ENCODE peak calls at places on chromosome 6, in five cellular contexts. F, B, S, M and C are unnamed samples.

GRCh38 chr6:83998021-83998584 is 35.5 kb upstream of the MRAP2 start:
- DNase-seq in F (no peak), B (no peak), S (no peak), M (no peak), C (no peak)

GRCh38 chr6:56361812-56362211 is 114.4 kb upstream of the COL21A1 start:
- DNase-seq in F (no peak), B (no peak), S (no peak), M (no peak), C (no peak)

GRCh38 chr6:84059082-84059481 is 25.5 kb downstream of the MRAP2 start:
- DNase-seq in F (no peak), B (no peak), S (no peak), M (no peak), C (no peak)

GRCh38 chr6:30759575-30760239 is 15.4 kb upstream of the IER3 start:
- DNase-seq in F (no peak), B (peak), S (no peak), M (no peak), C (no peak)

GRCh38 chr6:36962874-36963273 is 8.3 kb downstream of the PI16 start:
- DNase-seq in F (peak), B (no peak), S (peak), M (peak), C (peak)

GRCh38 chr6:144219056-144219685 is 66.0 kb upstream of the UTRN start:
- DNase-seq in F (no peak), B (peak), S (no peak), M (no peak), C (no peak)

GRCh38 chr6:125491860-125492617 is 190.3 kb upstream of the HDDC2 start:
- DNase-seq in F (no peak), B (no peak), S (no peak), M (no peak), C (no peak)

GRCh38 chr6:5215799-5216198 is 45.0 kb downstream of the LYRM4 start:
- DNase-seq in F (no peak), B (no peak), S (no peak), M (no peak), C (no peak)

GRCh38 chr6:108020438-108021116 is 54.0 kb downstream of the OSTM1 start:
- DNase-seq in F (no peak), B (no peak), S (no peak), M (no peak), C (no peak)

GRCh38 chr6:112660626-112661025 is 313.5 kb downstream of the RFPL4B start:
- DNase-seq in F (no peak), B (no peak), S (no peak), M (no peak), C (no peak)

GRCh38 chr6:15479761-15480160 is 183.1 kb downstream of the DTNBP1 start:
- DNase-seq in F (no peak), B (no peak), S (no peak), M (no peak), C (no peak)

GRCh38 chr6:15480546-15480945 is 182.3 kb downstream of the DTNBP1 start:
- DNase-seq in F (no peak), B (no peak), S (no peak), M (no peak), C (no peak)

GRCh38 chr6:15483060-15483459 is 179.8 kb downstream of the DTNBP1 start:
- DNase-seq in F (no peak), B (peak), S (no peak), M (no peak), C (no peak)

GRCh38 chr6:15481892-15482291 is 180.9 kb downstream of the DTNBP1 start:
- DNase-seq in F (no peak), B (no peak), S (no peak), M (no peak), C (no peak)

DNA sequence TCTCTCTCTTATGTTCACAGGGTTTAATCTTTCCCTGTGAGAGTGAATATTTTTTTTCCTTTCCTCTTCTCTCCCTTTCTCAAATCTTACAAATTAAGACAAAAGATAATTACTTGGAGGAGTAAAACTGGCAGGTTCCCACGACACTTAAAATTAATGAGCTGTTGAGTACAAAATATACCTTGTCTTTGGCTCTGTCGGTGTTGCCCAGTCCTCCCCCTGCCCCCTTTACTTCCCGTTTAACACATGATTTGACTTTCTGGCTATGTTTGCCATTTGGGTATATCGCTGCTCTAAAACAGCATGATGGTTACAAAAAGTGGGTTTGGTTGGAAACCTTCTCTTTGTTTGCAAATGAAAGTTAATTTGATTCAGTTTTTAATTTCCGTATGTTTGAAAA is 181.4 kb downstream of the DTNBP1 start:
- DNase-seq in F (no peak), B (no peak), S (no peak), M (no peak), C (no peak)
- H3K27ac ChIP-seq in F (no peak), B (no peak), S (no peak), M (no peak), C (no peak)

DNA sequence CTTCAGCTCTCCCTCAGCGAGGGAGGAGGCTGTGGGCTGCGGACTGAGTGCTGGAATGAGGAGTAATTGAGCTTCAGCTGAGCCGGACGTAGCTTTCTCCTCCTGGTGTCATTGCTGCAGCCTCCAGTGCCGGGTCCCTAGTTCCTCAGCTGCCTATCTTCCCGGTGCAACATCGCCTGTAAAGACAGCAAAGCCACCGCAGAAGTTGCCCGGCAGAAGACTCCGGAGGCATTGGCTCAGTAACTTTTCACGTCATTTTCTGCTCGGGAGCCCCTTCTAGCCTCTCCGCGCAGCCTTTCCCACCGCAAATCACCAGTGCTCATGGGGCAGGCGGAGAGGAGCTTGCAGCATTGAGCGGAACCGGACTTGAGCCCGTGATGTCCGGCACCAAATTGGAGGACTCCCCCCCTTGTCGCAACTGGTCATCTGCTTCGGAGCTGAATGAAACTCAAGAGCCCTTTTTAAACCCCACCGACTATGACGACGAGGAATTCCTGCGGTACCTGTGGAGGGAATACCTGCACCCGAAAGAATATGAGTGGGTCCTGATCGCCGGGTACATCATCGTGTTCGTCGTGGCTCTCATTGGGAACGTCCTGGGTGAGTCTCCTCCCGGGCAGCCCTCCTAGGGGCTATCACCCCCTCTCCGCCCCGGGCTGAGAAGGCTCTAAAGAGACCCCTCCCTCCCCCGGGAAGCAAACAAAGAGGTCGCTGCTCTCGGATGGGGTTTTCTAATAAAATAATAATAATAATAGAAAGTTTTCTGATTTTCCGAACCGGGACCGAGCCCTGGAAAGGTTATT is at the start of gene HCRTR2:
- DNase-seq in F (no peak), B (no peak), S (no peak), M (no peak), C (no peak)
- H3K4me3 ChIP-seq in F (no peak), B (no peak), S (no peak), M (no peak), C (peak)

GRCh38 chr6:160357088-160357487 is 8.9 kb downstream of the SLC22A3 start:
- DNase-seq in F (no peak), B (peak), S (no peak), M (no peak), C (no peak)
- H3K27ac ChIP-seq in F (no peak), B (peak), S (no peak), M (peak), C (no peak)

GRCh38 chr6:25302156-25302555 is 23.0 kb downstream of the CARMIL1 start:
- DNase-seq in F (no peak), B (no peak), S (no peak), M (no peak), C (no peak)
- H3K4me3 ChIP-seq in F (no peak), B (no peak), S (no peak), M (no peak), C (no peak)

GRCh38 chr6:7142228-7142801 is 34.6 kb downstream of the RREB1 start:
- DNase-seq in F (no peak), B (no peak), S (no peak), M (no peak), C (no peak)
- H3K27ac ChIP-seq in F (no peak), B (peak), S (no peak), M (peak), C (peak)